ENCODE peak calls at places on chromosomes 16 and 17, in eight cellular contexts. One of them, this sample, is unnamed.

GRCh38 chr17:72122668-72123495 is 2.1 kb downstream of the SOX9 start:
- DNase-seq in cerebellar nuclear complex: no peak
- DNase-seq in activated naive CD4-positive, alpha-beta T cell: no peak
- DNase-seq in T-helper 2 cell: no peak
- DNase-seq in GM12891: no peak
- DNase-seq in midbrain: peak; percentile 44
- DNase-seq in pulmonary artery endothelial cell: no peak
- DNase-seq in ureter: no peak
- DNase-seq in this sample: no peak

GRCh38 chr16:60645541-60645940 is 1390.7 kb downstream of the CDH8 start:
- DNase-seq in cerebellar nuclear complex: no peak
- DNase-seq in activated naive CD4-positive, alpha-beta T cell: no peak
- DNase-seq in T-helper 2 cell: no peak
- DNase-seq in GM12891: no peak
- DNase-seq in midbrain: no peak
- DNase-seq in pulmonary artery endothelial cell: no peak
- DNase-seq in ureter: no peak
- DNase-seq in this sample: no peak

GRCh38 chr17:6153416-6153815 is 83.2 kb downstream of the WSCD1 start:
- DNase-seq in cerebellar nuclear complex: no peak
- DNase-seq in activated naive CD4-positive, alpha-beta T cell: no peak
- DNase-seq in T-helper 2 cell: no peak
- DNase-seq in GM12891: no peak
- DNase-seq in midbrain: peak; percentile 9
- DNase-seq in pulmonary artery endothelial cell: no peak
- DNase-seq in ureter: no peak
- DNase-seq in this sample: no peak

GRCh38 chr17:78862073-78863023 is 21.7 kb upstream of the USP36 start:
- DNase-seq in cerebellar nuclear complex: no peak
- DNase-seq in activated naive CD4-positive, alpha-beta T cell: no peak
- DNase-seq in T-helper 2 cell: no peak
- DNase-seq in GM12891: no peak
- DNase-seq in midbrain: no peak
- DNase-seq in pulmonary artery endothelial cell: peak; percentile 87
- DNase-seq in ureter: peak; percentile 86
- DNase-seq in this sample: no peak

GRCh38 chr16:84560269-84560668 is 55.8 kb upstream of the MEAK7 start:
- DNase-seq in cerebellar nuclear complex: no peak
- DNase-seq in activated naive CD4-positive, alpha-beta T cell: no peak
- DNase-seq in T-helper 2 cell: no peak
- DNase-seq in GM12891: no peak
- DNase-seq in midbrain: no peak
- DNase-seq in pulmonary artery endothelial cell: no peak
- DNase-seq in ureter: no peak
- DNase-seq in this sample: no peak

GRCh38 chr16:66524601-66525164 is 25.2 kb downstream of the TK2 start:
- DNase-seq in cerebellar nuclear complex: no peak
- DNase-seq in activated naive CD4-positive, alpha-beta T cell: no peak
- DNase-seq in T-helper 2 cell: no peak
- DNase-seq in GM12891: peak; percentile 44
- DNase-seq in midbrain: peak; percentile 38
- DNase-seq in pulmonary artery endothelial cell: no peak
- DNase-seq in ureter: no peak
- DNase-seq in this sample: peak; percentile 52

GRCh38 chr16:62034236-62035114 is 1.8 kb downstream of the CDH8 start:
- DNase-seq in cerebellar nuclear complex: no peak
- DNase-seq in activated naive CD4-positive, alpha-beta T cell: no peak
- DNase-seq in T-helper 2 cell: no peak
- DNase-seq in GM12891: no peak
- DNase-seq in midbrain: peak; percentile 42
- DNase-seq in pulmonary artery endothelial cell: no peak
- DNase-seq in ureter: no peak
- DNase-seq in this sample: no peak

GRCh38 chr17:3574231-3574630 is 16.6 kb upstream of the TRPV3 start:
- DNase-seq in cerebellar nuclear complex: no peak
- DNase-seq in activated naive CD4-positive, alpha-beta T cell: no peak
- DNase-seq in T-helper 2 cell: no peak
- DNase-seq in GM12891: no peak
- DNase-seq in midbrain: no peak
- DNase-seq in pulmonary artery endothelial cell: no peak
- DNase-seq in ureter: no peak
- DNase-seq in this sample: no peak

GRCh38 chr16:18796377-18796776 is 5.0 kb downstream of the ARL6IP1 start:
- DNase-seq in cerebellar nuclear complex: no peak
- DNase-seq in activated naive CD4-positive, alpha-beta T cell: no peak
- DNase-seq in T-helper 2 cell: no peak
- DNase-seq in GM12891: no peak
- DNase-seq in midbrain: no peak
- DNase-seq in pulmonary artery endothelial cell: no peak
- DNase-seq in ureter: no peak
- DNase-seq in this sample: no peak

GRCh38 chr16:82481455-82481854 is 145.3 kb upstream of the CDH13 start:
- DNase-seq in cerebellar nuclear complex: no peak
- DNase-seq in activated naive CD4-positive, alpha-beta T cell: no peak
- DNase-seq in T-helper 2 cell: no peak
- DNase-seq in GM12891: no peak
- DNase-seq in midbrain: no peak
- DNase-seq in pulmonary artery endothelial cell: no peak
- DNase-seq in ureter: no peak
- DNase-seq in this sample: no peak

GRCh38 chr16:20004931-20005330 is 68.8 kb downstream of the GPR139 start:
- DNase-seq in cerebellar nuclear complex: no peak
- DNase-seq in activated naive CD4-positive, alpha-beta T cell: no peak
- DNase-seq in T-helper 2 cell: no peak
- DNase-seq in GM12891: no peak
- DNase-seq in midbrain: no peak
- DNase-seq in pulmonary artery endothelial cell: no peak
- DNase-seq in ureter: no peak
- DNase-seq in this sample: no peak

GRCh38 chr17:17051791-17052461 is 9.7 kb downstream of the MPRIP start:
- DNase-seq in cerebellar nuclear complex: no peak
- DNase-seq in activated naive CD4-positive, alpha-beta T cell: no peak
- DNase-seq in T-helper 2 cell: no peak
- DNase-seq in GM12891: no peak
- DNase-seq in midbrain: no peak
- DNase-seq in pulmonary artery endothelial cell: no peak
- DNase-seq in ureter: peak; percentile 43
- DNase-seq in this sample: no peak

GRCh38 chr17:66192378-66192687 is 400 bp upstream of the CEP112 start:
- DNase-seq in cerebellar nuclear complex: no peak
- DNase-seq in activated naive CD4-positive, alpha-beta T cell: no peak
- DNase-seq in T-helper 2 cell: no peak
- DNase-seq in GM12891: no peak
- DNase-seq in midbrain: no peak
- DNase-seq in pulmonary artery endothelial cell: no peak
- DNase-seq in ureter: no peak
- DNase-seq in this sample: no peak

GRCh38 chr17:47785538-47786123 is 36.0 kb downstream of the OSBPL7 start:
- DNase-seq in cerebellar nuclear complex: no peak
- DNase-seq in activated naive CD4-positive, alpha-beta T cell: no peak
- DNase-seq in T-helper 2 cell: no peak
- DNase-seq in GM12891: no peak
- DNase-seq in midbrain: no peak
- DNase-seq in pulmonary artery endothelial cell: no peak
- DNase-seq in ureter: peak; percentile 4
- DNase-seq in this sample: peak; percentile 31

GRCh38 chr17:828761-829160 is 46.6 kb downstream of the MRM3 start:
- DNase-seq in cerebellar nuclear complex: no peak
- DNase-seq in activated naive CD4-positive, alpha-beta T cell: no peak
- DNase-seq in T-helper 2 cell: no peak
- DNase-seq in GM12891: no peak
- DNase-seq in midbrain: no peak
- DNase-seq in pulmonary artery endothelial cell: no peak
- DNase-seq in ureter: no peak
- DNase-seq in this sample: no peak

GRCh38 chr17:4498461-4499397 is at the start of gene SPNS2:
- DNase-seq in cerebellar nuclear complex: no peak
- DNase-seq in activated naive CD4-positive, alpha-beta T cell: peak; percentile 22
- DNase-seq in T-helper 2 cell: peak; percentile 51
- DNase-seq in GM12891: peak; percentile 94
- DNase-seq in midbrain: peak; percentile 87
- DNase-seq in pulmonary artery endothelial cell: no peak
- DNase-seq in ureter: no peak
- DNase-seq in this sample: peak; percentile 43

GRCh38 chr16:3182608-3183444 is 5.2 kb upstream of the OR1F1 start:
- DNase-seq in cerebellar nuclear complex: no peak
- DNase-seq in activated naive CD4-positive, alpha-beta T cell: no peak
- DNase-seq in T-helper 2 cell: no peak
- DNase-seq in GM12891: peak; percentile 42
- DNase-seq in midbrain: no peak
- DNase-seq in pulmonary artery endothelial cell: no peak
- DNase-seq in ureter: no peak
- DNase-seq in this sample: no peak

GRCh38 chr17:71338396-71338795 is 782.4 kb upstream of the SOX9 start:
- DNase-seq in cerebellar nuclear complex: no peak
- DNase-seq in activated naive CD4-positive, alpha-beta T cell: no peak
- DNase-seq in T-helper 2 cell: no peak
- DNase-seq in GM12891: no peak
- DNase-seq in midbrain: no peak
- DNase-seq in pulmonary artery endothelial cell: no peak
- DNase-seq in ureter: no peak
- DNase-seq in this sample: no peak

GRCh38 chr17:63434951-63435571 is 11.0 kb downstream of the CYB561 start:
- DNase-seq in cerebellar nuclear complex: no peak
- DNase-seq in activated naive CD4-positive, alpha-beta T cell: no peak
- DNase-seq in T-helper 2 cell: no peak
- DNase-seq in GM12891: no peak
- DNase-seq in midbrain: peak; percentile 67
- DNase-seq in pulmonary artery endothelial cell: no peak
- DNase-seq in ureter: peak; percentile 91
- DNase-seq in this sample: peak; percentile 75

GRCh38 chr17:41680426-41681040 is 8.2 kb upstream of the EIF1 start:
- DNase-seq in cerebellar nuclear complex: peak; percentile 42
- DNase-seq in activated naive CD4-positive, alpha-beta T cell: no peak
- DNase-seq in T-helper 2 cell: no peak
- DNase-seq in GM12891: no peak
- DNase-seq in midbrain: no peak
- DNase-seq in pulmonary artery endothelial cell: no peak
- DNase-seq in ureter: no peak
- DNase-seq in this sample: no peak

GRCh38 chr17:66580178-66580577 is 254.7 kb upstream of the CACNG5 start:
- DNase-seq in cerebellar nuclear complex: no peak
- DNase-seq in activated naive CD4-positive, alpha-beta T cell: no peak
- DNase-seq in T-helper 2 cell: no peak
- DNase-seq in GM12891: no peak
- DNase-seq in midbrain: no peak
- DNase-seq in pulmonary artery endothelial cell: no peak
- DNase-seq in ureter: peak; percentile 46
- DNase-seq in this sample: no peak

GRCh38 chr17:63838586-63839184 is 3.8 kb downstream of the SMARCD2 start:
- DNase-seq in cerebellar nuclear complex: peak; percentile 80
- DNase-seq in activated naive CD4-positive, alpha-beta T cell: no peak
- DNase-seq in T-helper 2 cell: no peak
- DNase-seq in GM12891: no peak
- DNase-seq in midbrain: peak; percentile 91
- DNase-seq in pulmonary artery endothelial cell: no peak
- DNase-seq in ureter: peak; percentile 97
- DNase-seq in this sample: no peak

GRCh38 chr16:66603537-66604375 is 748 bp upstream of the CMTM3 start:
- DNase-seq in cerebellar nuclear complex: no peak
- DNase-seq in activated naive CD4-positive, alpha-beta T cell: peak; percentile 70
- DNase-seq in T-helper 2 cell: peak; percentile 64
- DNase-seq in GM12891: peak; percentile 47
- DNase-seq in midbrain: no peak
- DNase-seq in pulmonary artery endothelial cell: no peak
- DNase-seq in ureter: peak; percentile 82
- DNase-seq in this sample: peak; percentile 74

This sample was measured in immature natural killer cell.